ENCODE peak calls at places on chromosome 10, in nine cellular contexts. Y is sigmoid colon, Z is transverse colon, V is HepG2, S is stomach, T is suprapubic skin, F is GM12878, N is K562, O is H1. U is an unnamed sample.
A peak's percentile ranks its signal among the peaks of the same experiment; 100 is the strongest.

GRCh38 chr10:11263767-11264166 is 246.1 kb downstream of the CELF2 start:
- DNase-seq in Y (no peak), Z (no peak), V (no peak), S (no peak), T (no peak), F (no peak), N (no peak), O (no peak), U (no peak)

GRCh38 chr10:131812736-131813604 is 87.8 kb upstream of the PPP2R2D start:
- DNase-seq in Y (no peak), Z (no peak), V (no peak), S (peak; percentile 21), T (no peak), F (no peak), N (no peak), O (no peak), U (peak; percentile 56)

GRCh38 chr10:132665946-132666732 is 119.8 kb downstream of the NKX6-2 start:
- DNase-seq in Y (no peak), Z (no peak), V (no peak), S (no peak), T (no peak), F (no peak), N (no peak), O (no peak), U (no peak)

GRCh38 chr10:43140414-43140813 is 2.2 kb downstream of the CSGALNACT2 start:
- DNase-seq in Y (no peak), Z (no peak), V (peak; percentile 79), S (no peak), T (no peak), F (no peak), N (no peak), O (no peak), U (no peak)

GRCh38 chr10:36671607-36672006 is 453.8 kb upstream of the ANKRD30A start:
- DNase-seq in Y (no peak), Z (no peak), V (no peak), S (no peak), T (no peak), F (no peak), N (no peak), O (no peak), U (no peak)

GRCh38 chr10:80122110-80122710 is 10.3 kb upstream of the PLAC9 start:
- DNase-seq in Y (no peak), Z (no peak), V (no peak), S (no peak), T (no peak), F (no peak), N (no peak), O (no peak), U (no peak)

GRCh38 chr10:27628631-27629030 is 117.0 kb downstream of the MKX start:
- DNase-seq in Y (no peak), Z (no peak), V (no peak), S (no peak), T (no peak), F (no peak), N (no peak), O (no peak), U (no peak)

GRCh38 chr10:131876021-131876420 is 24.8 kb upstream of the PPP2R2D start:
- DNase-seq in Y (peak; percentile 50), Z (no peak), V (no peak), S (no peak), T (no peak), F (no peak), N (no peak), O (no peak), U (no peak)

GRCh38 chr10:70828923-70829322 is 13.2 kb downstream of the SGPL1 start:
- DNase-seq in Y (no peak), Z (no peak), V (no peak), S (no peak), T (no peak), F (no peak), N (no peak), O (no peak), U (no peak)

GRCh38 chr10:50358411-50358810 is 107.1 kb upstream of the ASAH2 start:
- DNase-seq in Y (no peak), Z (no peak), V (no peak), S (no peak), T (no peak), F (no peak), N (no peak), O (no peak), U (no peak)
- TF ChIP-seq POLR2A in Y (no peak), Z (no peak), V (no peak), S (no peak), T (no peak), F (no peak), N (no peak), O (no peak), U (no peak)

DNA sequence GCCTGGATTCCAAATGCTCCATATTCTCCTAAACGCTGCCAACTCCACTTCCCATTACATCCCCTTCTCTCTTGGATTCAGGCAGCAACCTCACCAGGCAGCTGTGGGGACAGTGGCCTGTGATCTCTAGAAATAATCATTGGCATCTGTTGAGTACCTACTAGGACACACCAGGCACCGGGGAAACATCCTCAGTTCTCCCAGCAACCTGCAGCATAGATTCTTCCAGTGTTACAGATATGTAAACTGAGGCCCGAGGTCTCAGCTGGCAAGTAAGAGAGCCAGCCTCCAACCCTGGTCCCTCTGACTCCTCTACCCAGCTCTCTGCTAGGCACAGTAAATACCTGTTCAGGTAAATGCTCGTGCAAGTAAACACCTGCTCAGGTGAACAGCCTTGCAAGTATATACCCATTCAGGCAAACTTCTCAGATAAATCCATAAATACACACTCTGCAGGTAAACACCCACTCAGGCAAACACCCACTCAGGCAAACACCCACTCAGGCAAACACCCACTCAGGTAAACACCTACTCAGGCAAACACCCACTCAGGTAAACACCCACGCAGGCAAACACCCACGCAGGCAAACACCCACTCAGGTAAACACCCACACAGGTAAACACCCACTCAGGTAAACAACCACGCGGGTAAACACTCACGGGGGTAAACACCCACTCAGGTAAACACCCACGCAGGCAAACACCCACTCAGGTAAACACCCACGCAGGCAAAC is 18.7 kb downstream of the ASB13 start:
- DNase-seq in Y (no peak), Z (no peak), V (no peak), S (no peak), T (no peak), F (no peak), N (no peak), O (no peak), U (no peak)
- TF ChIP-seq EP300 in Y (no peak), Z (no peak), V (no peak), S (no peak), T (no peak), F (no peak), N (no peak), O (no peak), U (no peak)

GRCh38 chr10:61902448-61903183 is 1.1 kb downstream of the ARID5B start:
- DNase-seq in Y (peak; percentile 81), Z (peak; percentile 64), V (peak; percentile 70), S (peak; percentile 47), T (peak; percentile 89), F (no peak), N (peak; percentile 40), O (no peak), U (no peak)

GRCh38 chr10:61901829-61902447 is 439 bp downstream of the ARID5B start:
- DNase-seq in Y (no peak), Z (peak; percentile 41), V (no peak), S (no peak), T (no peak), F (no peak), N (no peak), O (peak; percentile 59), U (no peak)

GRCh38 chr10:61899997-61900828 is 1.3 kb upstream of the ARID5B start:
- DNase-seq in Y (peak; percentile 82), Z (peak; percentile 85), V (peak; percentile 26), S (peak; percentile 66), T (peak; percentile 71), F (peak; percentile 64), N (peak; percentile 63), O (no peak), U (peak; percentile 39)

GRCh38 chr10:61899663-61899996 is 1.9 kb upstream of the ARID5B start:
- DNase-seq in Y (no peak), Z (no peak), V (no peak), S (no peak), T (no peak), F (no peak), N (no peak), O (no peak), U (no peak)

DNA sequence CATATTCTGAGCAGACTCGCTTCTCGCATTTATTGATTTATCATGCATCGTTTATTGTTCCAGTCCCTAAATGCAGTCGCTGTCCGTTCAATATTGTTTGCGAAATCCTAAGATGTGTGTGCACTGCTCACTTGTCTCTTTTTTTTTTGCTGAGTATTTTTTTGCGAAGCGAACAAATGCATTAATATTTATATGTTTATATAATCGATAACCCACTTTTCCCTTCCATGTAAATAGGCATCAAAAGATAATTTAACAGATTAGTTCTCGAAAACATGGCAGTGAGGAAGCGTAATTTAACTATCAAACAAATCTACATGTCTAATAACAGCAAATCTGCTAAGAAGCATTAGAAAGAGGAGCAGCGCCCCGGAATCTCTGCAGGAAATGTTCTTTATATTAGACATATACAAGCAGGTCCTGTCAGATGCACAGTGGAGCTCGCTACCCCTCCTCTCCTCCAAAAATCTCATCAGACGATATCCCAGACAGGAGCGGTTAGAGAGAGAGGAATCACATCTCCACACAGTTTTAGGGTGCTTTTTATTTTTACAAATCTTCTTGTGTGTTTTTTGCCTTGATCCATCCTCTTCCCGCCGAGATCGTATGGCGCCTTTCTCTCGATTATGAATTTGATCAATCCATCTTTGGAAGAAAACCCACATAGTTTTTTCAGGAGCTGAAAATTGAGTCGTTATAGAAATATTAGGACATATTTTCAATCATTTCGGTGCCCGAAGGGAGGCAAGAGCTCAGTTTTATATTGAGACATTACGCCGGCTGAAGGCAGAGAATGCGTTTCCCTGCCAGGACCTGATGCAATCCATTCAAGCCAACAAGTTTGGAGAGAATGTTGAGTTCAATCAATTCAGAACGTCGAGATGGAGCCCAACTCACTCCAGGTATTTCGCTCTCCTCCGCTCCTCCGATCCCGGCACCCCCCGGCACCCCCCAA is at the start of gene ARID5B:
- DNase-seq in Y (no peak), Z (peak; percentile 74), V (peak; percentile 68), S (peak; percentile 68), T (no peak), F (no peak), N (peak; percentile 51), O (peak; percentile 48), U (peak; percentile 62)
- TF ChIP-seq POLR2AphosphoS5 in Y (peak; percentile 50), Z (peak; percentile 81), V (peak; percentile 69), S (no peak), T (no peak), F (peak; percentile 64), N (no peak), O (no peak), U (no peak)

DNA sequence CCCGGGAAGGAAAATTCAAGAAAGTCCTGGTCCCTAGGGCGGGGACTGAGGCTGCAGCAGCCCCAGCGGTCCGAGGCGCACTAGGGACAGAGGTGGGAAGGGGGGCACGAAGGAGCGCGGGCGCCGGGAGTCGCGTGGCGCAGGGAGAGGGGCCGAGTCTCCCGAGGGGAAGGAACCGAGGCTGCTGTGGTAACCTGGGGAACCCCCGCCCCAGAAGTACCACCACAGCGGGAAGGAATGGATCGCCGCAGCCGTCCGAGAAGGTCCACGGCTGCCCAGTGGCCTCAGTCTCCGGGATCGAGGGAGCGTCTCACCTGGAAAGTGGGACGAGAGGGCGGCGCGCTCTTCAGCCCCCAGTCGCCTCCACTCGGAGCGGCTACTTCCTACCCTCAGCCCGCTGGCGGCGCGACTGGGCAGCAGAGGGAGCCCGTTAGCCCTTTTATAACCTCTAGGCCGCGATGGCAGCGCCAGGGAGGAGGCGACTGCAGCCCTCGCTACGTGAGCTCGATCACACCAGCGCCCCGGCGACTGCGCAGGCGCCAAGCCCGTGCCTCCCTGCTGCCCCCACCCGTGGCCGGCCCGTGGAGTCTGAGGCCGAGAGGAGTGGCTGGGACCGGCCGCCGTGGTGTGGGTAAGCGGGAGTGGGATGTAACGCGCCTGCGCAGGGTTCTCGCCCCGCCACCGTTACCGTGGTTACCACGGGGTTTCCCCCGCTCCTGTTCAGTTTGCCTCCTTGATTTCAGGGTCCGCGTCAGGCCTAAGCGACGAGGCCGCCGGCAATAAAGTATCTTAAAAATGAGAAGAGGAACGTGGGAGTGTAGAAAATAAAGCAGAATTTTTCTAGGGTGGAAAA is at the start of gene P4HA1:
- DNase-seq in Y (peak; percentile 100), Z (peak; percentile 99), V (peak; percentile 93), S (peak; percentile 99), T (peak; percentile 99), F (peak; percentile 96), N (peak; percentile 99), O (peak; percentile 97), U (peak; percentile 100)
- TF ChIP-seq POLR2A in Y (peak; percentile 94), Z (peak; percentile 97), V (peak; percentile 99), S (peak; percentile 38), T (peak; percentile 96), F (peak; percentile 99), N (peak; percentile 98), O (peak; percentile 98), U (peak; percentile 31)